ENCODE peak calls at places on chromosome 13, in six cellular contexts. E is HCT116, M is HepG2, H is heart right ventricle, I is PC-9, V is breast epithelium. X is an unnamed sample.

GRCh38 chr13:39317284-39317683 is 279.0 kb downstream of the NHLRC3 start:
- DNase-seq in V (no peak), E (no peak), I (no peak), M (no peak), H (peak; percentile 43), X (peak; percentile 37)

GRCh38 chr13:30711375-30711774 is 24.0 kb upstream of the ALOX5AP start:
- DNase-seq in M (no peak), V (no peak), H (no peak), E (no peak), I (no peak), X (no peak)

GRCh38 chr13:41019027-41019487 is at the start of gene ELF1:
- DNase-seq in E (peak; percentile 85), I (peak; percentile 48), H (peak; percentile 39), V (peak; percentile 58), M (peak; percentile 65), X (no peak)

GRCh38 chr13:110643324-110643723 is 28.0 kb downstream of the NAXD start:
- DNase-seq in H (no peak), E (no peak), V (no peak), M (no peak), I (no peak), X (no peak)

GRCh38 chr13:48110930-48111721 is 16.2 kb upstream of the MED4 start:
- DNase-seq in V (peak; percentile 56), H (peak; percentile 78), M (peak; percentile 83), I (no peak), E (no peak), X (peak; percentile 52)

GRCh38 chr13:36362914-36363313 is 16.7 kb upstream of the SPART start:
- DNase-seq in M (no peak), H (no peak), V (no peak), E (no peak), I (no peak), X (no peak)

GRCh38 chr13:111423168-111423785 is 102.8 kb downstream of the TEX29 start:
- DNase-seq in H (no peak), E (peak; percentile 80), M (no peak), I (peak; percentile 10), V (peak; percentile 34), X (no peak)

GRCh38 chr13:99258210-99258860 is at the start of gene GPR18:
- DNase-seq in H (no peak), E (no peak), I (no peak), V (no peak), M (no peak), X (no peak)

GRCh38 chr13:43126420-43126819 is 103.0 kb downstream of the DNAJC15 start:
- DNase-seq in V (no peak), M (no peak), I (no peak), E (no peak), H (no peak), X (no peak)

GRCh38 chr13:53191091-53191490 is 162.5 kb downstream of the OLFM4 start:
- DNase-seq in E (no peak), V (no peak), H (no peak), I (no peak), M (no peak), X (no peak)

DNA sequence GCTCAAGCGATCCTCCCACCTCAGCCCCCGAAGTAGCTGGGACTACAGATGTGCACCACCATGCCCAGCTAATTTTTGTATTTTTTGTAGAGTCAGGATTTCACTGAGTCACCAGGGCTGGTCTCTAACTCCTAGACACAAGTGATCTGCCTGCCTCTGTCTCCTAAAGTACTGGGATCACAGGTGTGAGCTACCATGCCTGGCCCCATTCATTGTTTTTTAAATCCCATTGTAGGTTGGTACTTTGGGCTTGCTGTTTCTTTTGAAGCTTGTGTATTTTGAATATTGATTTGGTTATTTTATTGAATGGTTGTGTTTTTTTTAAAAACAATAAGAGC is 26.7 kb downstream of the ZMYM2 start:
- DNase-seq in H (no peak), E (no peak), I (no peak), M (no peak), V (no peak), X (no peak)
- TF ChIP-seq CTCF in H (no peak), E (no peak), I (no peak), M (no peak), V (no peak), X (no peak)

DNA sequence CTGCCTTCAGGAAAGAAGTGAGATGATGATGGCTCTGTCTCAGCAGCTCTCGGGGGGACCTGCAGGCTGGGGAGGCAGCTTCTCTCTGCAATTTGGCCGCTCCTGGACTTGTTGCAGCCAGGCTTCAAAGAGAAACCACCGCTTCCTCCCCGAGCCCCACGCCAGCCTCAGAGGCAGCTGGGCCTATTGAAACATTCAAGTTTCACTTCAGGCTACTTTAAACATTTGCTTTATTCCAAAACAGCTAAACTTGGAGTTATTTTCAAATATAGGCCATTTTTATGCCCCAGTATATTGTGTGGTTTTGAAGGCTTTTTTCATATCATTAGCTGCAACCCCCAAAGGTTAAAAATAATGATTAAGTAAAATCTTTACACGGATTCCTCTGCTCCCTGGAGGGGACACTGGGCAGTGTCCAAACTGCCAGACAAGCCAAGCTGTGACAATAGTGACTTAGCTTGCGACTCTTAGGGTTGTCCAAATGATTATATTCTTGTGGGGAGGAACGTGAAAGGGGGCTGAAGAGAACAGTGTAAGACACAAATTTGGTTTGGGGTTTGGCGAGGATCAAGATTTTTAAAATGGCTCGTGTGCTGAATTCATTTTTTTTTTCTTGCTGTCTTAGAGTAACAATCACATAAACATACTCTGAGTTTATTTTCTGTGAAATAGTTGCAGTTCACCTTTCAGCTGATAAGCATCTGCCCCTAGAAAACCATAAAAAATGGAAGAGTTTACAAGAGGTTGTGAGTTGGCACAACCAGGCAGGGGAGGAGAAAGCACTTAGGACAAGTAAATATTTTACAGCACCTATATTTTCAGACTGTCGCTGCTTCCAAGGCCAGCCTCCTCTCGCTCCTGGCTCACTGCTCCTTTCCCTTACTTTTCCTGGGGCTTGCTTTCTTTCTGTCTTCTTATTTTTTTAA is 330.6 kb downstream of the DLEU7 start:
- DNase-seq in H (peak; percentile 67), V (peak; percentile 31), M (peak; percentile 47), I (no peak), E (no peak), X (peak; percentile 66)
- H3K27ac ChIP-seq in H (peak overlapping the region; percentile 77), V (peak overlapping the region; percentile 81), M (peak overlapping the region; percentile 76), I (no peak overlapping the region), E (no peak overlapping the region), X (peak overlapping the region; percentile 87)

DNA sequence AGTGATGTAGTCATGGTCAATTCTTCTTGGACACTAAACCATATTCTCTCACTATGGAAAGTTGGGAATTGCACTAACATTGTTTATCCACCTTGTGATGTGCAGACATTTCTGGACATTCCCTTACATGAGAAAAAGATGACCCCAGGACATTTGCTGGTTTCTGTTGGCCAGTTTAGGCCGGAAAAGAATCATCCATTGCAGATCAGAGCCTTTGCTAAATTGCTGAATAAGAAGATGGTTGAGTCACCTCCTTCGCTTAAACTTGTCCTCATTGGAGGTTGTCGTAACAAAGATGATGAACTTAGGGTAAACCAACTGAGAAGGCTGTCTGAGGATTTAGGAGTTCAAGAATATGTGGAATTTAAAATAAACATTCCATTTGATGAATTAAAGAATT is at the start of gene UTP14C:
- DNase-seq in I (no peak), H (no peak), V (no peak), M (no peak), E (no peak), X (no peak)
- H3K36me3 ChIP-seq in I (peaks cover 49% of the 10 kb centered on the region), H (peaks cover 5% of the 10 kb centered on the region), V (peaks cover 5% of the 10 kb centered on the region), M (peaks cover 39% of the 10 kb centered on the region), E (peaks cover 15% of the 10 kb centered on the region), X (peaks cover 84% of the 10 kb centered on the region)

GRCh38 chr13:27730191-27730590 is 62.1 kb upstream of the GSX1 start:
- DNase-seq in H (no peak), V (no peak), E (no peak), M (no peak), I (no peak), X (no peak)

DNA sequence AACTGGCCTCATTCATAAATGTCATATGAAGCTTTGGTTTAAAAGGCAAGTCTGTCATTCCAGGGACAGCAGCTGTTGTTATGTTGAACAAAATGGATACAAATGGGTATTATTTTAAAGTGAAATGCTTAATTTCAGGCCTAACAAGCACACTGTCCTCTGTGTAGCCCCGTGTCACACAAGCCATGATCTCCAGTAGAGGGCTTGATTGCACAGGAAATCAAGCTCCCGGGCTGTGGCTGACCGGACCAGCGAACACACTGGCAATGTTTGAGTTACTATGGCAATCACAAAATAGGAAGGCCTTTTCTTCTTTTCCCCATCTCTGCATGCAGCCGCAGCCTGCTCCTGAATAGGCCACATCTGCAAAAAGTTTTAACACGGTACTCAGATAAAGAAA is 64.0 kb upstream of the GSX1 start:
- DNase-seq in H (no peak), M (no peak), V (no peak), E (no peak), I (no peak), X (no peak)
- TF ChIP-seq CTCF in H (no peak), M (peak; percentile 11), V (no peak), E (peak; percentile 9), I (no peak), X (no peak)

DNA sequence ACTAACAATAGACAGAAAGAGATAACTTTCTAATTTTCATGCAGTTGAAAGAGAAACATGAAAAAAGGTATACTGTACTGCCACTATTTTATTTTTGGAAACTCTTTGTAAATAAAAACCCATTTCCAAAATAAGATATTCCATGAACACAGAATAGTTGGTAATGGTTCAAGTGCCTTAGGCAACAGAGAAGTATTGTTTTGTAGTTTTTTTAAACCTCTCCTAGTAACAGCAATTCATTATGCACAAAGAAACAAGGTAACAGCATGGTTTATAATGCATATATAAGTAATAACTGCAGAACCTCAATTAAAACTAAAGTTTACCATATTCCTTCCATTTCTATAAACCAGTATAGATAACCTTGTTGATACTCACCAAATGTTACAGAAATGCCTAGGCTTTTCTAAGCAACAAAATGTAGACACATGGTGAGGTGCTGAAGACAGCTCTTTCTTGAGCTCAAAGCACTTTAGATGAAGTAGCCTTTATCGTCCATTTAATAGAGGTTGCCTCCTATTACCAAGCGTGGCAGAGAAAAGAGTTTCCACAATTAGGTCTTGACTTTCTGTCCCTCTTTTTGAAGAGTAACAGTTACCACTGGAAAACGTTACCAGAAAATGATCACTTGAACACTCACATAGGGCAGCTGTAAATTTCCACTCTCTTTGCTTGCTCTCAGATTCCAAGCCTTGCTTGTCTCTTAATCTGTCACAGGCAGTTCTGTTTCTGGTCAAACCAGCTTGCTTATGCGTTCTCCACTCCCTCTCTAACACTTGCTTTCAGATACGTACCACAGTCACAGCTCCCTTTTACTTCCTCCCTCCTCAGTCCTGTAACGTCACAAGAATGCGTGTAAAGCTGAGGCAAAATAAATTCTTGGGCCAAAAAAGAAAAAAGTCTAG is 42.9 kb downstream of the CAB39L start:
- DNase-seq in V (peak; percentile 47), H (peak; percentile 46), E (no peak), I (peak; percentile 45), M (no peak), X (no peak)
- H3K27ac ChIP-seq in V (peak overlapping the region; percentile 88), H (peak overlapping the region; percentile 84), E (no peak overlapping the region), I (peak overlapping the region; percentile 84), M (no peak overlapping the region), X (peak overlapping the region; percentile 84)

DNA sequence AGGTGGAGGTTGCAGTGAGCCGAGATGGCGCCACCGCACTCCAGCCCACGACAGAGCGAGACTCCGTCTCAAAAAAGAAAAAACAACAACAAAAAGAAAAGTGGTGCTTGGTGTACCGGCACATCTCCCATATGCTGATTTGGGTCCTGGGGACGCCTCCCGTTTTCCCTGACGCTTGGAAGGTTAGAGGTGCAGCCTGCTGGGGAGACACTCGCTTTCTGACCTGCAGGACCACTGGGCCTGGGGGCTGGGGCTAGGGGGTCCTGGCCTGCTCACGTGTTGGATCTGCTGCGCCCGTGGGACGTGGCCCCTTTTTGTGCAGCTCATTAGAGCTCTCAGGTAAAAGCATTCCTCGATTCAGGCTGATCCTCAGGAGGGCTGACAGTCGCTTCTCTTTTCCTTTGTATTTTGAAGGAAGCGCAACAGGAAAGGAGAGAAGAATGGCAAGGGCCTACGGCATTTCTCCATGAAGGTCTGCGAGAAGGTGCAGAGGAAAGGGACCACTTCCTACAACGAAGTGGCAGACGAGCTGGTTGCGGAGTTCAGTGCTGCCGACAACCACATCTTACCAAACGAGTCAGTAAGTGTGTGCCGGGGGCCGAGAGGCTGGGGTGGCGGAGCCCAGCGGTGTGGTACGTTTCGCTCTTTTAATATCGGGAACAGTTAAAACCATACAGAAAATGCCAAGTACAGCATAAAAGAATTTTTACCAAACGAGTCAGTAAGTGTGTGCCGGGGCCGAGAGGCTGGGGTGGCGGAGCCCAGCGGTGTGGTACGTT is 25.1 kb downstream of the ATP4B start:
- DNase-seq in I (no peak), H (no peak), M (no peak), V (no peak), E (no peak), X (peak; percentile 6)
- H3K36me3 ChIP-seq in I (peaks cover 19% of the 10 kb centered on the region), H (no peaks in the 10 kb centered on the region), M (peaks cover 90% of the 10 kb centered on the region), V (no peaks in the 10 kb centered on the region), E (peaks cover 80% of the 10 kb centered on the region), X (peaks cover 79% of the 10 kb centered on the region)

X was measured in left ventricle myocardium inferior.